ENCODE peak calls at places on chromosomes 7 and 10, in four cellular contexts. I, V, O and G are unnamed samples.
A peak's percentile ranks its signal among the peaks of the same experiment; 100 is the strongest.

GRCh38 chr10:26938578-26938977 is 77.8 kb upstream of the ABI1 start:
- DNase-seq in I (no peak), V (no peak), O (no peak), G (no peak)

GRCh38 chr7:130872756-130873448 is 138.9 kb upstream of the KLF14 start:
- DNase-seq in I (no peak), V (no peak), O (no peak), G (no peak)

GRCh38 chr7:20651960-20652544 is 36.6 kb downstream of the ABCB5 start:
- DNase-seq in I (no peak), V (no peak), O (no peak), G (no peak)

GRCh38 chr7:51324206-51324884 is 7.7 kb upstream of the COBL start:
- DNase-seq in I (no peak), V (no peak), O (peak; percentile 67), G (no peak)

GRCh38 chr10:22649977-22650376 is 64.4 kb downstream of the PIP4K2A start:
- DNase-seq in I (no peak), V (no peak), O (no peak), G (no peak)

GRCh38 chr7:83837683-83838082 is 188.7 kb upstream of the SEMA3E start:
- DNase-seq in I (no peak), V (no peak), O (no peak), G (no peak)

GRCh38 chr10:58052772-58053171 is 214.9 kb downstream of the IPMK start:
- DNase-seq in I (no peak), V (no peak), O (no peak), G (no peak)

GRCh38 chr10:120607016-120607709 is 150.1 kb downstream of the PLPP4 start:
- DNase-seq in I (no peak), V (no peak), O (peak; percentile 72), G (no peak)

GRCh38 chr10:90775351-90776028 is 82.3 kb downstream of the HTR7 start:
- DNase-seq in I (no peak), V (no peak), O (peak; percentile 64), G (no peak)

GRCh38 chr10:6299234-6299633 is 96.5 kb downstream of the PFKFB3 start:
- DNase-seq in I (no peak), V (no peak), O (peak; percentile 95), G (no peak)

GRCh38 chr7:27154901-27155815 is 1.3 kb downstream of the HOXA7 start:
- DNase-seq in I (peak; percentile 84), V (no peak), O (peak; percentile 84), G (peak; percentile 6)

GRCh38 chr7:157837047-157837446 is 500.2 kb downstream of the DNAJB6 start:
- DNase-seq in I (no peak), V (no peak), O (no peak), G (no peak)

GRCh38 chr7:157831901-157832810 is 495.4 kb downstream of the DNAJB6 start:
- DNase-seq in I (no peak), V (no peak), O (no peak), G (peak; percentile 40)

GRCh38 chr7:157837561-157837960 is 500.8 kb downstream of the DNAJB6 start:
- DNase-seq in I (no peak), V (no peak), O (no peak), G (no peak)

GRCh38 chr7:157832866-157833607 is 496.2 kb downstream of the DNAJB6 start:
- DNase-seq in I (no peak), V (no peak), O (no peak), G (no peak)

DNA sequence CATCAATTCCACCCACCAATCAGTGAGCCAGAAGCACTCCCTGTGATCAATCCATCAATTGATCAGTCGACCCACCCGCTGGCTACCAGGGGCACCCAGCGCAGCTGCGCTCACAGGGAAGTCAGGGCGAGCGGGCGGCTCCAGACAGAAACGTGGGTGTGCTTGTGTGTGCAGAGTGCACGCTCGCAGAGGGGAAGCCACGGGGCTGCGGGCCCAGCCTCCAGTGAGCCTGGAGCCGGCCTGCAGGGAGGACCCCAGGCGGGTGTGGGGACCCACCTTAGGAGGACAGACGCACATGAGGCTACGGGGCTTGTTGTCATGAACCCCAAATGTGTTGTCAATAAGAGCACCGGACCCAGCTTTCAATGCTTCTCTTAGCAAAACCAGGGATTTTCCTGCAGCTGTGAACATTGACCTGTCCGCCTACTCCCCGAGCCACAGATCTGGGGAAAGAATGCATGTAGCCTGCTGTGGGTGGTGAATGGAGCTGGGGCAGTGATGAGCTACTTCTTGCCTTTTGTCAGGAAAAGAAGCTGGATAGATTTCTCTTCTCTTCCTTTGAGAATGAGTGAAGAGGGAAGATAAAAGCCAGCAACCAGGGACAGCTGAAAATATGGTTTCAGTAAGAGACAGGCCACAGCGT is 497.8 kb downstream of the DNAJB6 start:
- DNase-seq in I (peak; percentile 77), V (no peak), O (no peak), G (no peak)
- H3K9me3 ChIP-seq in I (no peaks in the 10 kb centered on the region), V (no peaks in the 10 kb centered on the region), O (peaks cover 28% of the 10 kb centered on the region), G (no peaks in the 10 kb centered on the region)

DNA sequence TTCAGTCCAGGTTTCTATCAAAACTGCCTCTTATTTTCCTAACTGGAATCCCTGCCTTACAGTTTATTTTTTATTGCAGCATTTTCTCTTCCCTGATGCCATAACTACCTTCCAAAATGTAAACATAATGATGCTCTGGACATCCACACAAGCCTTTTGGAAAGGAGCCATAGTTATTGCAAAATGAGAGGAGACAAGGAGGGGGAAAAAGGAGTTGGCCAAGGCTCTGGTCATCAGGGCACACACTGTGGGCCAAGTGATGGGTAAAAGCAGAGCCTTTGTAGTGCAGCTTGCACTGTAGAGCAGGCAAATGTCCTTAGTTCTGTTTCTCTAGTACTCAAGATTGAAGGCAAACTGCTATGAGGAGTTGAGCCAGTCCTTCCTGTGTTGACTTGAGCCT is 289.3 kb upstream of the MTPN start:
- DNase-seq in I (no peak), V (no peak), O (no peak), G (no peak)
- H3K9me3 ChIP-seq in I (peaks cover 7% of the 10 kb centered on the region), V (no peaks in the 10 kb centered on the region), O (peaks cover 3% of the 10 kb centered on the region), G (peaks cover 11% of the 10 kb centered on the region)

GRCh38 chr7:41416208-41416595 is 286.7 kb downstream of the INHBA start:
- DNase-seq in I (no peak), V (no peak), O (peak; percentile 50), G (no peak)

GRCh38 chr7:41415473-41416207 is 287.2 kb downstream of the INHBA start:
- DNase-seq in I (no peak), V (no peak), O (peak; percentile 2), G (no peak)

GRCh38 chr7:41421056-41421455 is 281.8 kb downstream of the INHBA start:
- DNase-seq in I (no peak), V (no peak), O (no peak), G (no peak)

GRCh38 chr7:41418337-41418736 is 284.6 kb downstream of the INHBA start:
- DNase-seq in I (no peak), V (no peak), O (no peak), G (no peak)

DNA sequence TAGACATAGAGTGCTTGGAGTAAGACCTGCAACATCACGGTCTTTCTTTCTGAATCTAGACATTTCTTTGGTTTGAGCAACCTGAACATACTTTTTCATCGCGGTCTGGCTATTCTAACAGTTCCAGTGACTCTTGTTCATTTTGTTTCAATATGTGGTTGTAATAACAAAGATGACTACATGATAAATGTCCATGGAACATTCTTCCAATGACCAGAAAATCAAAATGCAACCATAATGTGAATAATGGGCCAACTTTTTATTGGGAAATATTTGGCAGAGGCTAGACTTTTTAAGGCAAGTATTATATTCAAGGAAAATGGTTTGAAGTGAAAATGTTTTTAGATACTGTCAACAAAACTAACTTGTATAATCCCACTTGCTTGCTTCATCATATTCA is 282.5 kb downstream of the INHBA start:
- DNase-seq in I (no peak), V (no peak), O (no peak), G (no peak)
- H3K9me3 ChIP-seq in I (no peaks in the 10 kb centered on the region), V (no peaks in the 10 kb centered on the region), O (no peaks in the 10 kb centered on the region), G (no peaks in the 10 kb centered on the region)

GRCh38 chr7:147485660-147486210 is 1104.8 kb upstream of the C7orf33 start:
- DNase-seq in I (no peak), V (no peak), O (no peak), G (peak; percentile 59)

GRCh38 chr7:147478751-147479150 is 1111.8 kb upstream of the C7orf33 start:
- DNase-seq in I (no peak), V (no peak), O (no peak), G (no peak)

GRCh38 chr7:147483634-147484292 is 1106.8 kb upstream of the C7orf33 start:
- DNase-seq in I (no peak), V (no peak), O (no peak), G (no peak)
- H3K9me3 ChIP-seq in I (no peaks in the 10 kb centered on the region), V (no peaks in the 10 kb centered on the region), O (no peaks in the 10 kb centered on the region), G (no peaks in the 10 kb centered on the region)

GRCh38 chr7:13563257-13563656 is 426.2 kb downstream of the ETV1 start:
- DNase-seq in I (no peak), V (no peak), O (no peak), G (no peak)
- H3K9me3 ChIP-seq in I (no peaks in the 10 kb centered on the region), V (no peaks in the 10 kb centered on the region), O (no peaks in the 10 kb centered on the region), G (no peaks in the 10 kb centered on the region)